ENCODE peak calls at places on chromosomes 5 and 9, in seven cellular contexts. Z, F, W, H, N, R and C are unnamed samples.

GRCh38 chr5:36570268-36570667 is 36.1 kb upstream of the SLC1A3 start:
- DNase-seq in Z (no peak), F (peak), W (no peak), H (no peak), N (peak), R (no peak), C (no peak)

GRCh38 chr9:63817622-63818518 is 1467.1 kb downstream of the FOXD4L5 start:
- DNase-seq in Z (no peak), F (peak), W (no peak), H (peak), N (peak), R (peak), C (peak)

GRCh38 chr5:174410716-174411512 is 313.5 kb upstream of the MSX2 start:
- DNase-seq in Z (no peak), F (peak), W (no peak), H (no peak), N (no peak), R (no peak), C (no peak)

GRCh38 chr5:60649288-60649917 is 50.6 kb downstream of the DEPDC1B start:
- DNase-seq in Z (peak), F (peak), W (peak), H (no peak), N (peak), R (peak), C (peak)

GRCh38 chr5:176578391-176578808 is 29.3 kb downstream of the CDHR2 start:
- DNase-seq in Z (peak), F (peak), W (peak), H (peak), N (peak), R (peak), C (peak)

GRCh38 chr5:98301567-98301966 is 471.9 kb upstream of the RGMB start:
- DNase-seq in Z (no peak), F (no peak), W (no peak), H (no peak), N (no peak), R (no peak), C (peak)

GRCh38 chr5:172093965-172094364 is 87.5 kb upstream of the FBXW11 start:
- DNase-seq in Z (no peak), F (no peak), W (no peak), H (no peak), N (no peak), R (no peak), C (no peak)

GRCh38 chr9:115291841-115292240 is 173.9 kb upstream of the TNC start:
- DNase-seq in Z (no peak), F (peak), W (peak), H (no peak), N (peak), R (no peak), C (no peak)

GRCh38 chr5:180816608-180817534 is 14.3 kb upstream of the MGAT1 start:
- DNase-seq in Z (no peak), F (no peak), W (no peak), H (no peak), N (no peak), R (peak), C (no peak)

GRCh38 chr5:156559955-156560354 is 233.0 kb downstream of the SGCD start:
- DNase-seq in Z (no peak), F (no peak), W (no peak), H (no peak), N (no peak), R (no peak), C (no peak)

GRCh38 chr5:131854134-131854533 is 57.3 kb upstream of the FNIP1 start:
- DNase-seq in Z (no peak), F (peak), W (peak), H (no peak), N (no peak), R (peak), C (no peak)

GRCh38 chr9:103037508-103038477 is 42.7 kb downstream of the CYLC2 start:
- DNase-seq in Z (no peak), F (no peak), W (peak), H (no peak), N (peak), R (no peak), C (no peak)

GRCh38 chr9:17490110-17490509 is 88.8 kb upstream of the SH3GL2 start:
- DNase-seq in Z (no peak), F (no peak), W (no peak), H (no peak), N (no peak), R (no peak), C (no peak)

GRCh38 chr9:4417578-4418325 is 72.5 kb upstream of the SLC1A1 start:
- DNase-seq in Z (no peak), F (peak), W (no peak), H (no peak), N (no peak), R (no peak), C (no peak)

GRCh38 chr9:4862506-4863250 is 69.9 kb downstream of the RCL1 start:
- DNase-seq in Z (no peak), F (peak), W (no peak), H (no peak), N (no peak), R (no peak), C (no peak)

DNA sequence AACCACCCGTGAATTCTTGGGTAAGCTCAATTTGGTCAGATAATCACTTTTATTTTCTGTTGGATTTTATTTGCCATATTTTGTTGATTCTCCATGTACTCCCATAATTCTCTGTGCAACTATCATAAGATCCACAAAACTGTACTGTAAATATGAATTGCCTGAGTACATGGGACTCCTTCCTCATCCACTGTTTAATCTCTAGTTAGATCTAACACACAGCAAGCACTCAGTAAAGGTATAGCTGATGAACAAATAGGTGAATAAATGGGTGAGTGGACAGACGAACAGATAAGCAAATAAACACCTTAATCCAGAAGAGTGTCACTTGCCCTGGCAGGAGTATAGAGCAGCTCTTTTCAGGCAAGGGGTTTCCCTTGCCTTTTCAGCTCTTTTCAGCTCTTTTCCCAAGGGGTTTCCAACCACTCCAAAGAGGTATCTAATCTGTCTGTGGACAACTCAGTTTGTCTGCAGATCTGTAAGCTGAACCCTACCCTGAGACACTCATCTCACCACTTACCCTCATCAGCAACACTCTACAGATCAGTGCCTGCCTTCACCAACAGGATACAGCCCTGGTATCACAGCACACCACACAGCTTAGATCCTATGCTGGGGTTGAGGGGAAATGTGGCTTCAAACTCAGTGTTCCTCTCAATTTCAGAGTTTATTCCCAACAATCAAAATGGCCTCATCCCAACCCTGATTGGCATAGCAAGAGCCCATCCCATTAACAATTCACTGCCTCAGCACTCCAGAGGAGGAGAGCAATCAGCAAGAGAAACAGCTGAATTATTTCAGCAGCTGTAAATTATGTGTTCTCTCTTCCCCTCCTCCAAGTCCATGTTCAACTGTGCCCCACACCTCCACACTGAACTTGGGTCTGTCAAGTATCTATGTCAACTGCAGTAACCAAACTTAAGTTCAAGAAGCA is 51.1 kb downstream of the SIL1 start:
- DNase-seq in Z (no peak), F (no peak), W (no peak), H (no peak), N (no peak), R (no peak), C (no peak)
- H3K4me2 ChIP-seq in Z (no peak), F (peak), W (no peak), H (no peak), N (no peak), R (no peak), C (no peak)

GRCh38 chr5:15499528-15500325 is at the start of gene FBXL7:
- DNase-seq in Z (no peak), F (peak), W (peak), H (peak), N (peak), R (peak), C (peak)
- TF ChIP-seq EZH2phosphoT487 in Z (no peak), F (no peak), W (no peak), H (no peak), N (no peak), R (no peak), C (no peak)

GRCh38 chr9:132575005-132575609 is 7.3 kb upstream of the BARHL1 start:
- DNase-seq in Z (peak), F (peak), W (peak), H (peak), N (peak), R (peak), C (peak)
- TF ChIP-seq EZH2 in Z (no peak), F (no peak), W (no peak), H (peak), N (no peak), R (no peak), C (no peak)

DNA sequence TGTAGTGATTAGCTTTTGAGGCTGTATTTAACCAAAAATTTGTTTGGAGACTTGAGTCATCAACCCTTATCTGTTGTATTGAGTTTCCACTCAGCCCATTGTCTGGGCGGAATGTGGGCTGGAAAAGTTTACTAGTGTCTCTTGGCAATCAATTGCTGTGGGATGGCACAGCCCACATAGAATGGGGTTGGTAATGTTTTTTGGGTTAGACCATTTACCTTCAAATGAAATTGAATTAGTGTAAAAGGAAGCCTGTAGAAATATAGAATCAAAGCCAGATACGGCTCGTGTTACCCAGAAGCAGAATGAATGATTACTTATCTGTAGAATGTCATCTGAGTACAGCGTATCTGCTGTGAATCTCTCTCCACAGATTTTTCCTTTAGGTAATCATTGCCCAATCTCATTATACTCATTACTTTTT is 142.9 kb downstream of the AOPEP start:
- DNase-seq in Z (no peak), F (peak), W (peak), H (no peak), N (no peak), R (no peak), C (no peak)
- H3K4me2 ChIP-seq in Z (peak), F (no peak), W (peak), H (no peak), N (no peak), R (no peak), C (no peak)

DNA sequence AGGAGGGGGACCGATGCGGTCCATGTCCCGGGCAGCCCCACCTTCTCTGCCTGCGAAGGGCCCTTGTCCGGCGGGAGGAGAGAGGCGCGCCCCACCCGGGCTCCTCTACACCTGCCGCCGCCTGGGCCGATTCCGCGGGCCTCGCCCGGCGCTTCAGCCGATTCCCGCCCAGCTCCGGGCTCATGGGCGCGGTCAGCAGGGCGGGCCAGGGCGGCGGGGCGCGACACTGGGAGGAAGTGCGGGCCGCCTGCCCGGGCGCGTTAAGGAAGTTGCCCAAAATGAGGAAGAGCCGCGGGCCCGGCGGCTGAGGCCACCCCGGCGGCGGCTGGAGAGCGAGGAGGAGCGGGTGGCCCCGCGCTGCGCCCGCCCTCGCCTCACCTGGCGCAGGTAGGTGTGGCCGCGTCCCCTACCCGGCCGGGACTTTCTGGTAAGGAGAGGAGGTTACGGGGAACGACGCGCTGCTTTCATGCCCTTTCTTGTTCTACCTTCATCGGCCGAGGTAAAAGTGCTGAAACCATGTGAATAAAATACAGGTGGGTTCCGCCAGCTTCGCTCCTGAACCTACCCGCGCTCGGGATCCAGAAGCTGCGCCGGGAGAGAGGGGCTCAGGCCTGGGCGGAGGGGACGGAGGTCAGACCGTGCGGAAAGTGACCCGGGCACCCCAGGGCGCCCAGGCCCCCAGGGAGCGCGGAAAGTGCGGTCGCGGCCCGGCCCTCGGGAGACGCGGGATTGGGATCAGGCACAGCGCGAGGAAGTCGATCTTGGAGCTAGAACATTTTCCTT is at the start of gene SYK:
- DNase-seq in Z (no peak), F (no peak), W (peak), H (peak), N (peak), R (peak), C (peak)
- TF ChIP-seq EZH2phosphoT487 in Z (no peak), F (no peak), W (no peak), H (peak), N (no peak), R (no peak), C (no peak)

GRCh38 chr5:154648706-154649105 is 106.5 kb upstream of the LARP1 start:
- DNase-seq in Z (no peak), F (peak), W (no peak), H (no peak), N (peak), R (no peak), C (peak)

GRCh38 chr5:154648229-154648628 is 106.9 kb upstream of the LARP1 start:
- DNase-seq in Z (no peak), F (no peak), W (no peak), H (no peak), N (no peak), R (no peak), C (no peak)

GRCh38 chr5:154644745-154645411 is 110.3 kb upstream of the LARP1 start:
- DNase-seq in Z (no peak), F (no peak), W (no peak), H (no peak), N (no peak), R (no peak), C (no peak)

GRCh38 chr5:154647760-154648143 is 107.4 kb upstream of the LARP1 start:
- DNase-seq in Z (no peak), F (peak), W (no peak), H (no peak), N (peak), R (no peak), C (peak)

DNA sequence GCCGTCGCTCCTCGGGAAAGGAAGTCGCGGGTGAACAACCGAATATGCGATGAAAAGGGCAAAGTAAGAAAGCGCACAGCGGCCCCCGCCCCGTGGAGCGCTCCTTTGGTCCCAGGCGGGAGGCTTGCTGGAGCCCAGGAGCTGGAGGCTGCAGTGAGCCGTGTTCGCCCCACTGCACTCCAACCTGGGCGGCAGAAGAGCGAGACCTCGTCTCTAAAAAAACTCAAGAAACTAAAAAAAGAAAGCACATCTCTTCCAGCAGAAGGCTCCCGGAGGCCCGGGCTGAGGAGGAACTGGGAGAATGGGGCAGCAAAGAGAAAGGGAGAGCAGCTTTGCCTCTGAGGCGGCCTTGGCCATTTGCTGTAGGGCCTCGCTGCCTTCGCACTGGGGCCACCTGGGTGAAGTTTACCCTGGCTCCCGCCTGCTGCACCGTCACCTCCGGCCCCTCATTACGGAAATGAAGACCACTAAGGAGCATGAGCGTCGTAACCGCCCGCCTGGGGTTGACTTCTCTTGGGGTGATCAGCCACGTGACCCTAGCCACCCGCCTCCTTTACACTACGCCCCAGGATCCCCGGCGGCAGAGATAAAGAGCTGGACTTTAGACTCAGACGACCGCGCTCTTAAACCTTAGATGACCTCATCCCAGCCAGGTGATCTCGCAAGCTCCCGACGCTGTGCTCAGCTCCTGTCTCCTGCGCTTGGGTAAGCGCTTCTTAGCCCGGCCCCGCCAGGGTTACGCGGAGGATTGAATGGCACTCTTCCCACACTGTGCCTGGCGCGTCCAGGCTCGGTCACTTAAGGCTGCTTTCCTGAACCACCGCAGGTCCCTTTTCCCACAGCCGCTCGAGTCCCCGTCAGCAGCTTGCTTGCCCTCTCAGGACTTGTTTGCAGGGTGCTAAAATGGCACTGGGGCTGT is 108.1 kb upstream of the LARP1 start:
- DNase-seq in Z (no peak), F (peak), W (peak), H (peak), N (peak), R (no peak), C (peak)
- TF ChIP-seq EZH2 in Z (no peak), F (no peak), W (no peak), H (peak), N (no peak), R (no peak), C (no peak)

GRCh38 chr5:109467058-109467457 is 57.3 kb upstream of the PJA2 start:
- DNase-seq in Z (no peak), F (no peak), W (no peak), H (no peak), N (no peak), R (no peak), C (no peak)

GRCh38 chr5:109470263-109470662 is 60.5 kb upstream of the PJA2 start:
- DNase-seq in Z (no peak), F (no peak), W (no peak), H (no peak), N (no peak), R (no peak), C (no peak)

GRCh38 chr5:109468737-109469420 is 59.1 kb upstream of the PJA2 start:
- DNase-seq in Z (peak), F (peak), W (peak), H (peak), N (peak), R (peak), C (peak)
- H3K4me2 ChIP-seq in Z (no peak), F (no peak), W (peak), H (no peak), N (no peak), R (peak), C (no peak)

DNA sequence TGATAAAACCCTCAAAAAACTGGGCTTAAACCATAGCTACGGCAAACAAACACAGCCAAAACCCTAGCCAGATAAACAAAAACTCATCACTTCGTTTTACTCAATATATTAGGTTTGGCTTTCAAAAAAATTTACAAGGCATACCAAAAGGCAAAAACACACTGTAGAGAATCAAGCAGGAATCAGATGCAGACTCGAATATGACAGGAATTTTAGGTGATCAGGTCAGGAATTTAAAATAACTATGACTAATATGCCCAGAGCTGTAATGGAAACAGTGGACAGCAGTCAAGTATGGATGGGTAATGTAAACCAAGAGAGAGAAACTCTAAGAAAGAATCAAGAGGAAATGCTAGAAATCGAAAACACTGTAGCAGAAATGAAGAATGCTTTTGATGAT is 26.5 kb upstream of the DOCK2 start:
- DNase-seq in Z (no peak), F (no peak), W (peak), H (no peak), N (no peak), R (no peak), C (no peak)
- TF ChIP-seq EZH2phosphoT487 in Z (no peak), F (no peak), W (no peak), H (no peak), N (no peak), R (no peak), C (no peak)

GRCh38 chr9:100426532-100427365 is at the start of gene MSANTD3:
- DNase-seq in Z (peak), F (peak), W (peak), H (peak), N (peak), R (peak), C (peak)
- TF ChIP-seq EZH2 in Z (no peak), F (no peak), W (no peak), H (no peak), N (no peak), R (no peak), C (no peak)